ENCODE peak calls at places on chromosomes 13 and 19, in nine cellular contexts. T is nephron progenitor cell, J is PC-3, Q is pancreas, W is NCI-H1092, Z is T-helper 9 cell, L is SJSA1, S is heart right ventricle, A is choroid plexus epithelial cell. D is an unnamed sample.

GRCh38 chr19:48393196-48393558 is 291 bp upstream of the GRIN2D start:
- DNase-seq in W (no peak), J (no peak), L (no peak), Z (no peak), T (no peak), A (no peak), S (no peak), Q (no peak), D (no peak)

GRCh38 chr13:25690582-25690981 is 318.8 kb downstream of the ATP8A2 start:
- DNase-seq in A (no peak), J (no peak), T (no peak), Z (no peak), Q (no peak), L (no peak), W (no peak), S (no peak), D (no peak)

GRCh38 chr13:29999492-30000372 is 149.3 kb upstream of the UBL3 start:
- DNase-seq in S (no peak), J (no peak), T (no peak), Z (no peak), L (no peak), W (no peak), Q (no peak), A (no peak), D (no peak)

GRCh38 chr19:661427-662196 is 1.4 kb downstream of the RNF126 start:
- DNase-seq in T (no peak), L (no peak), Q (no peak), W (no peak), Z (peak; percentile 53), A (peak; percentile 32), J (no peak), S (no peak), D (no peak)

GRCh38 chr19:14561832-14562351 is 10.0 kb downstream of the NDUFB7 start:
- DNase-seq in Q (no peak), A (peak; percentile 41), W (no peak), L (no peak), S (peak; percentile 57), Z (no peak), J (no peak), T (no peak), D (peak; percentile 38)

GRCh38 chr13:113990321-113990837 is 16.5 kb upstream of the C13orf46 start:
- DNase-seq in Z (no peak), W (no peak), L (no peak), A (no peak), S (peak; percentile 1), Q (no peak), T (no peak), J (no peak), D (no peak)

GRCh38 chr19:35206379-35206778 is 22.2 kb downstream of the FAM187B start:
- DNase-seq in J (no peak), S (no peak), A (no peak), Z (peak; percentile 52), W (no peak), T (no peak), Q (no peak), L (no peak), D (no peak)

GRCh38 chr13:59700281-59700680 is 463.4 kb downstream of the DIAPH3 start:
- DNase-seq in A (peak; percentile 42), L (no peak), W (no peak), Q (no peak), T (no peak), J (no peak), Z (no peak), S (no peak), D (no peak)

GRCh38 chr19:21680679-21681078 is 86.7 kb downstream of the ZNF100 start:
- DNase-seq in J (no peak), W (no peak), S (no peak), A (no peak), Z (no peak), L (no peak), T (no peak), Q (no peak), D (no peak)

GRCh38 chr13:27131202-27131623 is 40.4 kb downstream of the USP12 start:
- DNase-seq in Z (peak; percentile 32), S (no peak), W (no peak), J (peak; percentile 87), A (peak; percentile 68), Q (no peak), L (no peak), T (no peak), D (no peak)